ENCODE peak calls at places on chromosomes 3 and 15, in six cellular contexts. T is T-helper 2 cell treated with Interferon-gamma antibody and Interleukin-4, amounts not matched to agents 5 μg/mL and 100 μg/mL, for 36 hours; C is T1000; N is AG10803; F is stimulated activated CD8-positive, alpha-beta memory T cell treated with anti-CD3 and anti-CD28 coated beads, Interleukin-4, amount 100 ng/mL, for 24 hours; Q is stimulated activated CD4-positive, alpha-beta T cell treated with anti-CD3 and anti-CD28 coated beads, Interleukin-2, amount 100 ng/mL, for 48 hours. E is an unnamed sample.

GRCh38 chr3:50274371-50275104 is 4.3 kb upstream of the LSMEM2 start:
- DNase-seq in T (peak), C (peak), N (peak), F (peak), Q (peak), E (no peak)

GRCh38 chr15:33644319-33644718 is 324.0 kb upstream of the CHRM5 start:
- DNase-seq in T (no peak), C (no peak), N (no peak), F (no peak), Q (no peak), E (no peak)

GRCh38 chr15:92807971-92808571 is 92.1 kb upstream of the CHD2 start:
- DNase-seq in T (no peak), C (no peak), N (peak), F (no peak), Q (no peak), E (no peak)

GRCh38 chr3:44584646-44585501 is at the start of gene ZNF660:
- DNase-seq in T (no peak), C (peak), N (peak), F (no peak), Q (no peak), E (peak)

GRCh38 chr3:182730675-182731042 is 62.6 kb upstream of the ATP11B start:
- DNase-seq in T (no peak), C (no peak), N (no peak), F (no peak), Q (no peak), E (no peak)

GRCh38 chr3:127422663-127423375 is 135.0 kb upstream of the PRR20G start:
- DNase-seq in T (no peak), C (no peak), N (no peak), F (no peak), Q (no peak), E (no peak)

GRCh38 chr3:194633349-194634004 is at the start of gene TMEM44:
- DNase-seq in T (peak), C (peak), N (peak), F (peak), Q (peak), E (peak)

GRCh38 chr15:74332011-74332410 is 35.4 kb downstream of the CYP11A1 start:
- DNase-seq in T (no peak), C (no peak), N (no peak), F (no peak), Q (no peak), E (no peak)

GRCh38 chr3:99708207-99708745 is 69.9 kb downstream of the COL8A1 start:
- DNase-seq in T (no peak), C (no peak), N (peak), F (no peak), Q (no peak), E (no peak)

GRCh38 chr3:33900440-33900808 is 102.0 kb downstream of the PDCD6IP start:
- DNase-seq in T (no peak), C (no peak), N (no peak), F (no peak), Q (no peak), E (no peak)

GRCh38 chr3:150080058-150080730 is 109.5 kb upstream of the PFN2 start:
- DNase-seq in T (no peak), C (no peak), N (peak), F (no peak), Q (no peak), E (no peak)

GRCh38 chr3:184480831-184481230 is 80.8 kb upstream of the EPHB3 start:
- DNase-seq in T (no peak), C (no peak), N (no peak), F (no peak), Q (no peak), E (no peak)

GRCh38 chr3:109642042-109642441 is 304.7 kb upstream of the DPPA4 start:
- DNase-seq in T (no peak), C (no peak), N (no peak), F (no peak), Q (no peak), E (no peak)

GRCh38 chr3:193132923-193133463 is 108.0 kb upstream of the PLAAT1 start:
- DNase-seq in T (no peak), C (no peak), N (peak), F (no peak), Q (no peak), E (no peak)

GRCh38 chr15:67024998-67025368 is 40.4 kb upstream of the SMAD3 start:
- DNase-seq in T (no peak), C (no peak), N (no peak), F (no peak), Q (no peak), E (no peak)

GRCh38 chr3:184015381-184016019 is 2.2 kb downstream of the ABCC5 start:
- DNase-seq in T (no peak), C (no peak), N (no peak), F (no peak), Q (no peak), E (no peak)

GRCh38 chr15:80207887-80208286 is 44.1 kb downstream of the CTXND1 start:
- DNase-seq in T (no peak), C (no peak), N (peak), F (no peak), Q (no peak), E (no peak)

GRCh38 chr3:138374573-138375134 is 26.3 kb downstream of the MRAS start:
- DNase-seq in T (no peak), C (no peak), N (no peak), F (no peak), Q (no peak), E (no peak)

GRCh38 chr3:186180891-186181471 is 72.1 kb upstream of the ETV5 start:
- DNase-seq in T (no peak), C (no peak), N (no peak), F (no peak), Q (no peak), E (no peak)

GRCh38 chr3:107204121-107204520 is 173.1 kb upstream of the CCDC54 start:
- DNase-seq in T (no peak), C (no peak), N (no peak), F (no peak), Q (no peak), E (no peak)

GRCh38 chr3:135802171-135802570 is 163.4 kb upstream of the PPP2R3A start:
- DNase-seq in T (no peak), C (no peak), N (no peak), F (no peak), Q (no peak), E (no peak)

GRCh38 chr15:89379818-89380217 is 45.2 kb upstream of the POLG start:
- DNase-seq in T (no peak), C (no peak), N (no peak), F (no peak), Q (no peak), E (no peak)

E was measured in CMK.